ENCODE peak calls at places on chromosomes 4 and X, in four cellular contexts. One of them, this sample, is unnamed.

GRCh38 chr4:8324640-8325239 is 55.2 kb downstream of the HTRA3 start:
- DNase-seq in cardiac fibroblast: peak; percentile 35
- DNase-seq in AG09319: no peak
- DNase-seq in HL-60: no peak
- DNase-seq in this sample: no peak

GRCh38 chr4:157172011-157172410 is 48.5 kb upstream of the GRIA2 start:
- DNase-seq in AG09319: no peak
- DNase-seq in HL-60: no peak
- DNase-seq in cardiac fibroblast: peak; percentile 41
- DNase-seq in this sample: no peak

GRCh38 chr4:184534511-184535391 is 60.4 kb upstream of the IRF2 start:
- DNase-seq in cardiac fibroblast: peak; percentile 88
- DNase-seq in HL-60: peak; percentile 9
- DNase-seq in AG09319: peak; percentile 14
- DNase-seq in this sample: no peak

GRCh38 chr4:138003248-138003647 is 238.9 kb downstream of the SLC7A11 start:
- DNase-seq in AG09319: no peak
- DNase-seq in cardiac fibroblast: peak; percentile 18
- DNase-seq in HL-60: no peak
- DNase-seq in this sample: no peak

GRCh38 chr4:60724623-60725022 is 475.5 kb upstream of the ADGRL3 start:
- DNase-seq in HL-60: no peak
- DNase-seq in AG09319: no peak
- DNase-seq in cardiac fibroblast: peak; percentile 94
- DNase-seq in this sample: no peak

GRCh38 chrX:38732866-38733265 is 68.4 kb upstream of the MID1IP1 start:
- DNase-seq in HL-60: no peak
- DNase-seq in AG09319: no peak
- DNase-seq in cardiac fibroblast: no peak
- DNase-seq in this sample: no peak

GRCh38 chrX:95058815-95059214 is 1384.8 kb downstream of the FAM133A start:
- DNase-seq in HL-60: no peak
- DNase-seq in cardiac fibroblast: peak; percentile 87
- DNase-seq in AG09319: peak; percentile 28
- DNase-seq in this sample: no peak

GRCh38 chrX:52422884-52423283 is 54.1 kb downstream of the XAGE2 start:
- DNase-seq in cardiac fibroblast: peak; percentile 85
- DNase-seq in AG09319: no peak
- DNase-seq in HL-60: no peak
- DNase-seq in this sample: no peak

GRCh38 chrX:1784773-1785172 is 169.9 kb downstream of the ASMT start:
- DNase-seq in AG09319: no peak
- DNase-seq in HL-60: no peak
- DNase-seq in cardiac fibroblast: no peak
- DNase-seq in this sample: no peak
- TF ChIP-seq CTCF in AG09319: no peak
- TF ChIP-seq CTCF in HL-60: no peak
- TF ChIP-seq CTCF in cardiac fibroblast: peak; percentile 7
- TF ChIP-seq CTCF in this sample: no peak

GRCh38 chr4:99457270-99457669 is 22.1 kb upstream of the ADH7 start:
- DNase-seq in cardiac fibroblast: peak; percentile 18
- DNase-seq in HL-60: no peak
- DNase-seq in AG09319: no peak
- DNase-seq in this sample: no peak
- TF ChIP-seq CTCF in cardiac fibroblast: peak; percentile 26
- TF ChIP-seq CTCF in HL-60: no peak
- TF ChIP-seq CTCF in AG09319: peak; percentile 22
- TF ChIP-seq CTCF in this sample: no peak

DNA sequence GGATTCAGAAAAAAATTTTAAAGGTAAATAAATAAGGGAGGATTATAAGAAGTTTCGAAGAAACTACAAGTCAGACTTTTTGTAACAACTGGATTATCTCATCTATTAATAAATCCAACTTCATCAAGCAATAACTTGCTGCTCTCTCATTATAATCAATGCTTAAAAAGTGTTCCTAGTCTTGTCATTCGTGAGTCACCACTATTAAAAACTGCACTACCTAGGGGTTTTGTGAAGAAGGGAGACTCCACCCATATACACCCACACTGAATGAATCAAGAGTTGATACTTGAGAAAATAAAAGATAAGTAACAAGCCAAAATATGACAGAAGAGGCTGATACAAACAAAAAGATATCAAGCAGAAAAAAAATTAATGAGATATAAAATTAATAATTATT is 360.5 kb downstream of the ZNF674 start:
- DNase-seq in HL-60: no peak
- DNase-seq in cardiac fibroblast: no peak
- DNase-seq in AG09319: no peak
- DNase-seq in this sample: no peak
- TF ChIP-seq CTCF in HL-60: no peak
- TF ChIP-seq CTCF in cardiac fibroblast: no peak
- TF ChIP-seq CTCF in AG09319: no peak
- TF ChIP-seq CTCF in this sample: no peak

GRCh38 chr4:21514022-21514421 is 434.6 kb downstream of the KCNIP4 start:
- DNase-seq in cardiac fibroblast: no peak
- DNase-seq in HL-60: no peak
- DNase-seq in AG09319: no peak
- DNase-seq in this sample: no peak

GRCh38 chr4:21517460-21517859 is 431.1 kb downstream of the KCNIP4 start:
- DNase-seq in AG09319: no peak
- DNase-seq in HL-60: no peak
- DNase-seq in cardiac fibroblast: no peak
- DNase-seq in this sample: no peak

GRCh38 chr4:21507439-21507838 is 441.1 kb downstream of the KCNIP4 start:
- DNase-seq in cardiac fibroblast: peak; percentile 33
- DNase-seq in HL-60: no peak
- DNase-seq in AG09319: no peak
- DNase-seq in this sample: no peak

GRCh38 chr4:21512351-21512750 is 436.2 kb downstream of the KCNIP4 start:
- DNase-seq in HL-60: peak; percentile 3
- DNase-seq in AG09319: peak; percentile 2
- DNase-seq in cardiac fibroblast: peak; percentile 68
- DNase-seq in this sample: no peak
- TF ChIP-seq CTCF in HL-60: no peak
- TF ChIP-seq CTCF in AG09319: peak; percentile 26
- TF ChIP-seq CTCF in cardiac fibroblast: peak; percentile 35
- TF ChIP-seq CTCF in this sample: no peak

GRCh38 chrX:75228854-75229253 is 45.0 kb upstream of the UPRT start:
- DNase-seq in HL-60: no peak
- DNase-seq in AG09319: no peak
- DNase-seq in cardiac fibroblast: no peak
- DNase-seq in this sample: no peak

GRCh38 chrX:75226280-75226679 is 47.6 kb upstream of the UPRT start:
- DNase-seq in AG09319: no peak
- DNase-seq in HL-60: no peak
- DNase-seq in cardiac fibroblast: no peak
- DNase-seq in this sample: no peak

GRCh38 chrX:75230296-75230695 is 43.6 kb upstream of the UPRT start:
- DNase-seq in HL-60: no peak
- DNase-seq in cardiac fibroblast: no peak
- DNase-seq in AG09319: no peak
- DNase-seq in this sample: no peak

DNA sequence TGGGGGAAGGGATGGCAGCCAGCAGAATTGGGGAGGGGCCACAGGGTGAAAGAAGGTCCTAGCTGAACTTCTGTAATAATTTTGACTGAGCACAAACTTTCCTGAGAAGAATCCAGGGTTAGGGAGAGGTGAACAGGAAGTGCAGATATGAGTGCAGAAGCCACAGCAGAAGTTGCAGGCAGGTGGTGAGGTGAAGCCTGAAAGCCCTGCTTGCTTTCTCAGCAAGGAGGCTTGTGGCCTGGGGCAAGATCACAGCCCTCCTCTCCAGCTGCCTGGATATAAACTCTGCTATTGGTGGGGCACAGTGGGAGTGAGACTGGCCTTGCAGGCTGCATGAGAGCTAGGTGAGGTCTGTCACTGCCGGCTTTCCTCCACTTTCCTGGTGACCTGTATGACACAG is 44.1 kb upstream of the UPRT start:
- DNase-seq in AG09319: no peak
- DNase-seq in cardiac fibroblast: no peak
- DNase-seq in HL-60: no peak
- DNase-seq in this sample: no peak
- TF ChIP-seq CTCF in AG09319: no peak
- TF ChIP-seq CTCF in cardiac fibroblast: no peak
- TF ChIP-seq CTCF in HL-60: no peak
- TF ChIP-seq CTCF in this sample: no peak